ENCODE peak calls at places on chromosomes 13 and 19, in eight cellular contexts. Y is ascending aorta, I is SK-N-SH, X is dorsolateral prefrontal cortex, Z is testis, G is cardiac fibroblast, U is suprapubic skin, F is fibroblast of villous mesenchyme. D is an unnamed sample.

GRCh38 chr13:37715606-37716015 is 117.0 kb upstream of the POSTN start:
- DNase-seq in Y (no peak), I (no peak), X (no peak), Z (no peak), G (peak), U (no peak), F (peak), D (no peak)

GRCh38 chr19:9622531-9622930 is 1.5 kb upstream of the ZNF561 start:
- DNase-seq in Y (no peak), I (no peak), X (no peak), Z (no peak), G (no peak), U (no peak), F (no peak), D (peak)

GRCh38 chr13:23600534-23600933 is 30.3 kb downstream of the TNFRSF19 start:
- DNase-seq in Y (no peak), I (no peak), X (no peak), Z (no peak), G (no peak), U (no peak), F (no peak), D (no peak)

GRCh38 chr19:51294211-51294976 is 17.1 kb upstream of the IGLON5 start:
- DNase-seq in Y (no peak), I (no peak), X (no peak), Z (no peak), G (no peak), U (no peak), F (no peak), D (no peak)

GRCh38 chr19:35931161-35931873 is 4.9 kb upstream of the LRFN3 start:
- DNase-seq in Y (peak), I (peak), X (peak), Z (peak), G (peak), U (peak), F (peak), D (peak)

GRCh38 chr13:65656740-65657329 is 1573.3 kb downstream of the PCDH9 start:
- DNase-seq in Y (no peak), I (no peak), X (no peak), Z (no peak), G (peak), U (no peak), F (peak), D (peak)

GRCh38 chr13:68369739-68370138 is 1139.6 kb upstream of the PCDH9 start:
- DNase-seq in Y (no peak), I (no peak), X (no peak), Z (no peak), G (no peak), U (no peak), F (no peak), D (no peak)

GRCh38 chr13:97000295-97000925 is 6.1 kb upstream of the OXGR1 start:
- DNase-seq in Y (no peak), I (no peak), X (no peak), Z (no peak), G (peak), U (no peak), F (peak), D (peak)

GRCh38 chr19:18419699-18420460 is 682 bp downstream of the SSBP4 start:
- DNase-seq in Y (no peak), I (peak), X (no peak), Z (no peak), G (no peak), U (peak), F (no peak), D (no peak)

GRCh38 chr13:35283856-35284255 is 192.6 kb downstream of the MAB21L1 start:
- DNase-seq in Y (no peak), I (no peak), X (no peak), Z (no peak), G (peak), U (no peak), F (no peak), D (peak)

GRCh38 chr13:23673867-23674605 is 103.8 kb downstream of the TNFRSF19 start:
- DNase-seq in Y (no peak), I (no peak), X (no peak), Z (no peak), G (no peak), U (no peak), F (no peak), D (peak)

GRCh38 chr13:37109080-37109678 is 3.7 kb upstream of the CSNK1A1L start:
- DNase-seq in Y (no peak), I (peak), X (no peak), Z (no peak), G (peak), U (no peak), F (peak), D (peak)

GRCh38 chr19:39211731-39212376 is 7.8 kb upstream of the SYCN start:
- DNase-seq in Y (no peak), I (peak), X (no peak), Z (no peak), G (no peak), U (no peak), F (peak), D (no peak)

GRCh38 chr19:51448011-51448744 is 10.1 kb downstream of the SIGLEC8 start:
- DNase-seq in Y (no peak), I (no peak), X (no peak), Z (no peak), G (no peak), U (no peak), F (no peak), D (no peak)

GRCh38 chr13:29849071-29849541 is 1.3 kb downstream of the UBL3 start:
- DNase-seq in Y (no peak), I (peak), X (peak), Z (peak), G (peak), U (no peak), F (peak), D (peak)

GRCh38 chr13:112791662-112792440 is 102.0 kb downstream of the ATP11A start:
- DNase-seq in Y (no peak), I (no peak), X (no peak), Z (no peak), G (no peak), U (peak), F (no peak), D (no peak)

GRCh38 chr13:43285891-43286602 is 262.7 kb downstream of the DNAJC15 start:
- DNase-seq in Y (no peak), I (no peak), X (peak), Z (no peak), G (peak), U (no peak), F (no peak), D (peak)

GRCh38 chr19:17721821-17722220 is 2.5 kb downstream of the MAP1S start:
- DNase-seq in Y (peak), I (no peak), X (no peak), Z (no peak), G (peak), U (no peak), F (no peak), D (peak)

GRCh38 chr19:53157601-53158000 is 1.3 kb downstream of the ZNF347 start:
- DNase-seq in Y (no peak), I (peak), X (peak), Z (peak), G (peak), U (no peak), F (no peak), D (peak)

GRCh38 chr13:43307921-43308433 is 284.6 kb downstream of the DNAJC15 start:
- DNase-seq in Y (peak), I (peak), X (no peak), Z (peak), G (peak), U (peak), F (peak), D (peak)

GRCh38 chr13:48977973-48978372 is 2.3 kb downstream of the FNDC3A start:
- DNase-seq in Y (no peak), I (no peak), X (no peak), Z (no peak), G (peak), U (no peak), F (no peak), D (peak)
- TF ChIP-seq CTCF in Y (no peak), I (no peak), X (no peak), Z (no peak), G (no peak), U (no peak), F (no peak), D (no peak)

GRCh38 chr13:33789757-33790156 is 28.2 kb upstream of the RFC3 start:
- DNase-seq in Y (no peak), I (no peak), X (no peak), Z (no peak), G (no peak), U (no peak), F (no peak), D (no peak)

GRCh38 chr13:33784738-33785137 is 33.2 kb upstream of the RFC3 start:
- DNase-seq in Y (no peak), I (no peak), X (no peak), Z (no peak), G (no peak), U (no peak), F (no peak), D (no peak)

GRCh38 chr13:33789067-33789606 is 28.8 kb upstream of the RFC3 start:
- DNase-seq in Y (no peak), I (no peak), X (no peak), Z (no peak), G (no peak), U (no peak), F (no peak), D (no peak)

GRCh38 chr13:33785384-33785783 is 32.6 kb upstream of the RFC3 start:
- DNase-seq in Y (no peak), I (no peak), X (no peak), Z (no peak), G (no peak), U (no peak), F (no peak), D (no peak)

DNA sequence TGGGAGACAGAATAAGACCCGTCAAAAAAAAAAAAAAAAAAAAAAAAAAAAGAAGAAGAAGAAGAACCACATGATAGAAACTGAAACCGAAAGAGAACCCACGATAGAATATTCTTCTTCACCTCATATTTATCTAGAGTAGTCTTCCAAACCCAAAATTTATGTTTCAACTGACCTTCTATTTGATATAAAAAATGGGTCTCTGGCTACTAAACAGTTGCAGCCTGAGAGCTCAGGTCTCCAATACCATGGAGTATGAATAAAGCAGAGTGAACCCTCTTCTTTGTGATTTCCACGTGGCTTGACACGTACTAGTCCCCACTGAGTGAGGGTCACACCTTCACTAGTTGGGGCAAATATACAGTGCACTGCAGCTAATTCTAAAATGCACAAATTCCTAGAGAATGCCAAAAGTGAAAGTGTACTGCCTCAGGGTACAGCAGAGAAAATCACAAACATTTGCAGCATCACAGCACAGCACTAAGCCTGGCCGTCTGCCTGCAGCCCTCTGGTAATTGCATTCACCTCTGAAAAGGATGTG is 30.8 kb upstream of the RFC3 start:
- DNase-seq in Y (no peak), I (peak), X (no peak), Z (no peak), G (no peak), U (no peak), F (peak), D (peak)
- H3K4me3 ChIP-seq in Y (peak), I (peak), X (peak), Z (no peak), G (no peak), U (peak), F (peak), D (peak)

DNA sequence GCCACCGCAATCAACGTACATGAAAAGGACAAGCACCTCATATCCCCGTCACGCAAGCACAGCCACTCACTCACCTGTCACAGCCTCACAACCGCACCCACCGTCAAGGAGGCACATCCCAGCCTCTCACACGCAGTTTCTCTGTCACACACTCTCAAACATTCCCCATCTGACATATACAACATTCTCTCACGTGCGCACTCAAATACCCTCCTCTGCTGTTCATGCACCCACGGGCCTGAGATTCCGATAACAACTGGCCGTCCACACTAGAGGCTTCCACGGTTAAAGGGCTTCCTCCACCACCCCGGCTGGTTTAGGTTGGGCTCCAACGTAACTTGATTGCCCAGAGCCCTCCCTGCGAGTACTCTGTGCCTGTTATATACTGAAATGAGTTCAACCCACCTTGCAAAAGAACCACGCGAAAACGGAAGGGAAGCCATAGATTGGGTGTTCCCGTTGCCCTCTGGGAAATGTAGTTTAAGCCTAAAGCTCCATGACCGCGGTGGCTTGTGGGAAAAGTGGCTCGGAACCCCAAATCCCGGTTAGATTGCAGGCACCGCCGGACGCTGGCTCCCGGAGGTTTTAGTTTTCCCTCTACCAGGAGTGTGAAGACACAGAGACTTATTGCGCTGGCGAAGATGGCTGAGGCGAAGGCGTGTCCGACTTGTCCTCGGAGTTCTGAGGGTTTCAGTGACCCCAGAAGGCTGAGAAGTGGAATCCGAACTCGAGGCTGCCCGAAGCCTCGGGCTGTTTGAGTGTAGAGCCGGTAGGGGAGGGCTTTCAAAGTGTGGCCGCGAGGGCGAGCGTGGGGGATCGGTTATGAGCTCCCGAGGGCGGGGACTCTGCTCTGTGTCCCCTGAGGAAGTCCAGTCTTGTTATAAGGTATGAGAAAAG is at the start of gene ZNF573:
- DNase-seq in Y (peak), I (peak), X (peak), Z (peak), G (peak), U (peak), F (peak), D (peak)
- TF ChIP-seq CTCF in Y (no peak), I (peak), X (no peak), Z (no peak), G (peak), U (no peak), F (peak), D (peak)

DNA sequence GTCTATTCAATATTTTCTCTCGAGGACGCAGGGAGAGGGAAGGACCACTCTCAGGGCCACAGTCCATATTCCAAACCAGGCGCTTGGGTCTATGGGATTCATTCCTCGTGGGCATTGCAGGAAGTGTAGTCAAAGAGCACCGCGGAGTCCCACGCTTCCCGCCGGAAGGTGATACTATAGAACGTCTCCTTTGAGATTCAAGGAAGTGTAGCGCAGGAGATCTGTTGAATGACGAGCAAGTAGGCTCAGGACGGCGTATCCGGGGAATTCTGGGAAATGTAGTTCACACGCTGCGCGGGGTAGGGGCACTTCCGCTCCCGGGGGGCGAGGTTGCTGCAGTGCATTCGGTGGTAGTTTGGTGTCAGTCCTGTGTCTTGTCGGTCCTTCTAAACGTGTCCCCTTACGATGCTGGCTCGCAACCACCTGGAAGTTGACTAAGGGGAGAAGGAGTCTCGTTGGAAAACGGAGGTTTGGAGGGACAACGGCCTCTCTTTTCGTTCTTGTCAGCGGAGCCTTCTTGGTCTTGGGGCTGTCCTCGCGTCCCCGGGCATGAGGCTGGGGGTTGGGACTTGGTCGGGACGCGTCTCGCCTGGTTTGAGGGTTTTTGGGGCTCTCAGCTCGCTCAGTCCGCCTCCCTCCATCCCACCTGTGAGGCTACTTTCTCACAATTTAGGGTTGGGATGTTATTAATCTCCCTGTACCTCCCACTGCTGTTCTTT is at the start of gene ZNF284:
- DNase-seq in Y (peak), I (peak), X (peak), Z (peak), G (peak), U (peak), F (peak), D (peak)
- H3K4me3 ChIP-seq in Y (peak), I (peak), X (peak), Z (peak), G (peak), U (peak), F (peak), D (peak)

GRCh38 chr19:48549380-48549779 is 2.6 kb upstream of the SULT2B1 start:
- DNase-seq in Y (no peak), I (no peak), X (no peak), Z (no peak), G (no peak), U (no peak), F (no peak), D (no peak)

GRCh38 chr19:48552406-48553322 is 692 bp downstream of the SULT2B1 start:
- DNase-seq in Y (no peak), I (no peak), X (no peak), Z (no peak), G (no peak), U (no peak), F (no peak), D (no peak)

GRCh38 chr19:48553676-48554384 is 1.9 kb downstream of the SULT2B1 start:
- DNase-seq in Y (no peak), I (peak), X (no peak), Z (peak), G (peak), U (no peak), F (peak), D (peak)

GRCh38 chr19:48554385-48555091 is 2.6 kb downstream of the SULT2B1 start:
- DNase-seq in Y (no peak), I (no peak), X (no peak), Z (no peak), G (no peak), U (no peak), F (peak), D (no peak)

GRCh38 chr19:48551437-48552302 is at the start of gene SULT2B1:
- DNase-seq in Y (no peak), I (peak), X (no peak), Z (no peak), G (no peak), U (no peak), F (no peak), D (no peak)
- TF ChIP-seq CTCF in Y (no peak), I (no peak), X (no peak), Z (no peak), G (no peak), U (no peak), F (no peak), D (no peak)

DNA sequence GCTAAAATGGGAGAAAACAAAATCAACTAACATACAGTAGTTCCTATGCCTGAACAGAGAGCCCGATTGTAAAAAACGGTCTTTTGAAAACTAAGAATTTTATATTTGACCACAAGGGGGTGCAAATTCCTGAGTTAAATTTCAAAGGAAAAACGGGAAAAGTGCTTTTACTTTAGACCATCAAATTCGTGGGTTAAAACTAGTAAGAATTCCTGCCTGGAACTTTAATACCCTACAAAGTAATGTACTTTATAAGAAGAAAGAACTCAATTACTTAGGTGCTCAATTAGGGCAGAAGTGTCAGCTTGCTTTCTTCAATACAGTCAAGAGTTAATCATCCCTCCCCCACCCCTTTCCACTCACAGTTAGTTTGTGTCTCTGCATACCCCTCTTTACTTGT is 69.8 kb downstream of the KCNRG start:
- DNase-seq in Y (no peak), I (no peak), X (no peak), Z (no peak), G (peak), U (no peak), F (peak), D (no peak)
- H3K4me3 ChIP-seq in Y (no peak), I (peak), X (peak), Z (no peak), G (no peak), U (no peak), F (peak), D (peak)

GRCh38 chr13:106034201-106034600 is 501.3 kb downstream of the EFNB2 start:
- DNase-seq in Y (no peak), I (no peak), X (no peak), Z (no peak), G (peak), U (no peak), F (peak), D (peak)

GRCh38 chr13:106041445-106041844 is 494.0 kb downstream of the EFNB2 start:
- DNase-seq in Y (no peak), I (no peak), X (no peak), Z (no peak), G (no peak), U (no peak), F (no peak), D (no peak)

GRCh38 chr13:106033634-106034033 is 501.8 kb downstream of the EFNB2 start:
- DNase-seq in Y (no peak), I (no peak), X (no peak), Z (no peak), G (peak), U (no peak), F (peak), D (peak)

GRCh38 chr13:106038752-106039151 is 496.7 kb downstream of the EFNB2 start:
- DNase-seq in Y (no peak), I (no peak), X (no peak), Z (no peak), G (peak), U (no peak), F (peak), D (peak)

GRCh38 chr13:106036870-106037269 is 498.6 kb downstream of the EFNB2 start:
- DNase-seq in Y (no peak), I (peak), X (no peak), Z (peak), G (no peak), U (no peak), F (no peak), D (no peak)
- TF ChIP-seq CTCF in Y (no peak), I (no peak), X (no peak), Z (no peak), G (no peak), U (no peak), F (peak), D (no peak)

GRCh38 chr19:21604941-21605548 is 99.6 kb downstream of the ZNF429 start:
- DNase-seq in Y (no peak), I (no peak), X (peak), Z (no peak), G (peak), U (no peak), F (peak), D (no peak)

GRCh38 chr19:21607453-21607852 is 102.1 kb downstream of the ZNF429 start:
- DNase-seq in Y (no peak), I (no peak), X (no peak), Z (no peak), G (no peak), U (no peak), F (no peak), D (no peak)

GRCh38 chr19:21603431-21604153 is 98.2 kb downstream of the ZNF429 start:
- DNase-seq in Y (no peak), I (no peak), X (no peak), Z (no peak), G (no peak), U (no peak), F (peak), D (no peak)

GRCh38 chr19:21604351-21604926 is 99.0 kb downstream of the ZNF429 start:
- DNase-seq in Y (no peak), I (no peak), X (no peak), Z (no peak), G (peak), U (no peak), F (peak), D (peak)

GRCh38 chr19:21602105-21602658 is 96.8 kb downstream of the ZNF429 start:
- DNase-seq in Y (no peak), I (no peak), X (no peak), Z (no peak), G (no peak), U (no peak), F (no peak), D (no peak)
- H3K4me3 ChIP-seq in Y (no peak), I (no peak), X (no peak), Z (no peak), G (no peak), U (no peak), F (no peak), D (no peak)